ENCODE peak calls at places on chromosomes 3 and 15, in eight cellular contexts. S, U, F, H, G, Y, Z and L are unnamed samples.

GRCh38 chr3:179181993-179182551 is 33.9 kb downstream of the PIK3CA start:
- DNase-seq in Z (peak; percentile 28), F (no peak), H (no peak), G (no peak), S (no peak), Y (no peak), U (no peak), L (no peak)

GRCh38 chr15:68653031-68653635 is 74.3 kb downstream of the CORO2B start:
- DNase-seq in G (no peak), Y (no peak), H (peak; percentile 27), Z (no peak), F (no peak), S (no peak), U (no peak), L (no peak)

GRCh38 chr3:94069242-94069813 is 6.5 kb downstream of the NSUN3 start:
- DNase-seq in S (no peak), Z (peak; percentile 32), F (peak; percentile 3), G (no peak), U (peak; percentile 42), Y (no peak), H (no peak), L (no peak)

GRCh38 chr15:73331991-73332925 is 36.5 kb downstream of the HCN4 start:
- DNase-seq in Z (no peak), Y (no peak), F (no peak), G (no peak), S (no peak), H (no peak), U (no peak), L (no peak)

GRCh38 chr15:66815322-66815721 is 113.3 kb downstream of the SMAD6 start:
- DNase-seq in Y (no peak), U (no peak), F (no peak), S (no peak), G (no peak), H (no peak), Z (peak; percentile 53), L (no peak)

GRCh38 chr3:17808994-17809393 is 66.6 kb upstream of the TBC1D5 start:
- DNase-seq in U (no peak), Y (no peak), S (no peak), H (no peak), F (no peak), Z (peak; percentile 5), G (peak; percentile 80), L (no peak)

GRCh38 chr3:42262525-42262924 is 3.5 kb downstream of the CCK start:
- DNase-seq in U (no peak), H (no peak), Z (no peak), G (no peak), F (no peak), Y (peak; percentile 13), S (no peak), L (no peak)

GRCh38 chr15:74392402-74392876 is 25.0 kb upstream of the CYP11A1 start:
- DNase-seq in U (no peak), Y (no peak), S (no peak), F (no peak), H (no peak), Z (no peak), G (peak; percentile 76), L (no peak)

GRCh38 chr3:102136183-102136582 is 286.9 kb downstream of the NFKBIZ start:
- DNase-seq in F (no peak), S (no peak), G (no peak), Z (no peak), Y (no peak), U (no peak), H (no peak), L (no peak)
- TF ChIP-seq POLR2AphosphoS5 in F (no peak), S (no peak), G (no peak), Z (no peak), Y (no peak), U (no peak), H (no peak), L (no peak)

GRCh38 chr3:124584552-124585391 is 145.5 kb upstream of the UMPS start:
- DNase-seq in S (no peak), U (peak; percentile 84), G (peak; percentile 71), H (peak; percentile 87), F (peak; percentile 73), Y (peak; percentile 38), Z (peak; percentile 55), L (no peak)
- TF ChIP-seq EZH2 in S (no peak), U (no peak), G (no peak), H (peak; percentile 59), F (no peak), Y (no peak), Z (peak; percentile 83), L (no peak)

DNA sequence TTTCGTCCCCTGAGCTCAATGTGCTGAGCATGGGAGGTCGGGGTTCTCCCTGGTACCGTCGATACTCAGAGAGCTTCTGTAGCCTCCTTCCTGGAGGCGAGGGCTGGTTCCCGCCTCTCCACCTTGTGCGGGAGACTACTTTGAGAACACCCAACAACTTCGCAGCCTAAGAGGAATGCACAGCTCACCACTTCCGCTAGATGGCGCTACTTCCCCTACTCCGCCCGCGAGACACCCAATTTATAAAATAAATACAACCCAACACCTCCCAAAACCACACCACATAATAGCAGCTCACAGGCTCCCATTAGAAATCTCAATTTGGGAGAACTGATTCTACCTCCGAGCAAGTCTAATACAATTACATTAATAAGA is 1.2 kb downstream of the RGMA start:
- DNase-seq in U (peak; percentile 89), G (peak; percentile 61), H (peak; percentile 84), F (peak; percentile 22), S (peak; percentile 15), Y (peak; percentile 22), Z (peak; percentile 47), L (peak; percentile 45)
- TF ChIP-seq POLR2AphosphoS5 in U (no peak), G (no peak), H (no peak), F (no peak), S (no peak), Y (no peak), Z (no peak), L (no peak)

GRCh38 chr3:107699682-107700081 is 176.9 kb downstream of the BBX start:
- DNase-seq in G (no peak), F (no peak), S (no peak), H (no peak), Z (no peak), Y (no peak), U (no peak), L (no peak)
- TF ChIP-seq EZH2 in G (no peak), F (no peak), S (no peak), H (no peak), Z (no peak), Y (no peak), U (no peak), L (no peak)

GRCh38 chr3:46931631-46932441 is 44.7 kb downstream of the CCDC12 start:
- DNase-seq in Z (peak; percentile 62), Y (no peak), H (no peak), S (peak; percentile 57), G (no peak), U (no peak), F (peak; percentile 80), L (no peak)
- TF ChIP-seq POLR2AphosphoS5 in Z (no peak), Y (no peak), H (no peak), S (no peak), G (no peak), U (no peak), F (no peak), L (no peak)

DNA sequence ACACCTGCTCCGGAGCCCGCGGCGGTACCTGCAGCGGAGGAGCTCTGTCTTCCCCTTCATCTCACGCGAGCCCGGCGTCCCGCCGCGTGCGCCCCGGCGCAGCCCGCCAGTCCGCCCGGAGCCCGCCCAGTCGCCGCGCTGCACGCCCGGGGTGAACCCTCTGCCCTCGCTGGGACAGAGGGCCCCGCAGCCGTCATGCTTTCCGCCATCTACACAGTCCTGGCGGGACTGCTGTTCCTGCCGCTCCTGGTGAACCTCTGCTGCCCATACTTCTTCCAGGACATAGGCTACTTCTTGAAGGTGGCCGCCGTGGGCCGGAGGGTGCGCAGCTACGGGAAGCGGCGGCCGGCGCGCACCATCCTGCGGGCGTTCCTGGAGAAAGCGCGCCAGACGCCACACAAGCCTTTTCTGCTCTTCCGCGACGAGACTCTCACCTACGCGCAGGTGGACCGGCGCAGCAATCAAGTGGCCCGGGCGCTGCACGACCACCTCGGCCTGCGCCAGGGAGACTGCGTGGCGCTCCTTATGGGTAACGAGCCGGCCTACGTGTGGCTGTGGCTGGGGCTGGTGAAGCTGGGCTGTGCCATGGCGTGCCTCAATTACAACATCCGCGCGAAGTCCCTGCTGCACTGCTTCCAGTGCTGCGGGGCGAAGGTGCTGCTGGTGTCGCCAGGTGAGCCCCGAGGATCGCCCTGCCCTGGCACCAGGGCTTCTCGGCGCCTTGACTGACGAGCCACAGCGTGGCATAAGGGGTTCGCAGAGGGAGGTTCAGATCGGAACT is 427 bp downstream of the SLC27A2 start:
- DNase-seq in U (peak; percentile 65), F (no peak), Z (peak; percentile 23), H (peak; percentile 85), Y (peak; percentile 8), S (no peak), G (peak; percentile 46), L (no peak)
- TF ChIP-seq EZH2 in U (no peak), F (no peak), Z (peak; percentile 56), H (peak; percentile 67), Y (no peak), S (no peak), G (no peak), L (no peak)

GRCh38 chr15:99454941-99455795 is 110.6 kb upstream of the MEF2A start:
- DNase-seq in U (no peak), Z (peak; percentile 97), S (no peak), G (peak; percentile 57), Y (peak; percentile 51), H (no peak), F (peak; percentile 49), L (no peak)
- TF ChIP-seq POLR2AphosphoS5 in U (no peak), Z (peak; percentile 91), S (no peak), G (no peak), Y (peak; percentile 60), H (no peak), F (no peak), L (no peak)

DNA sequence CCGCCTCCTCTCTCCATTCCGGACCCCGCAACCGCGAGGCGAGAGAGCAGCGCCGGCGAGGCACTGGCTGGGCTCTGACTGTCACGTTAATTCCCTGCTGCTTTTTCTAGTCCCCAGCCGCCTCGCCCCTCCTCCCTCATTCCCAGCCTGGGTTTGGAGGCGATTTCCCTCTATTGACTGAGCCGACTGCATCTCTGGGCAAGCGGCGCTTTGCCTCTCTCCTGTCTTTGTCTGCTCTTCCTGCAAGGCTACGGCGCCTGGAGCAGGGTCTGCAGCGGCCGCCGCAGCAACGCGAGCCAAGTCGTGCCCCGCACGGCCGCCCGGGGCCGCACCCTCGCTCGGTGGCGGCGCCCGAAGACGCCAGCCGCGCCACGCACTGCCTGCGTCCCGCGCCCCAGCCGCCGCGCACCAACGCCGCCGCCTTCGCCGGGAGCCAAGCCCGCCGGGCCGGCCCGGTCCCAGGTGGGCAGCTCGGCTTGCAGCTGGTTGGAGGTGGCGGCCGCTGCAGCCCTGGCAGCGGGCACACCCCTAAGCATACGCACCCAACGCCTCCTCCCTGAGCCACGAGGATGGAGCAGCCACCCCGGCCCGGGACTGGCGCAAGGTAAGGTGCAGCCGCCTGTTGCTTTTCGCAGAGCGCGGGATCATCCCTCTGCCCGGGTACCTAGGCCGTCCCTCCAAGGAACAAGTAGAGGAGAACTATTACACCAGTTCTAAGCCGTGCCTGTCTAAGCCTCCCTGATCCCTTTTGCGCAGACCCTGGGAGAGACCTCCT is at the start of gene LRRC3B:
- DNase-seq in U (peak; percentile 86), S (no peak), F (no peak), Z (no peak), G (no peak), Y (no peak), H (peak; percentile 78), L (no peak)
- TF ChIP-seq EZH2 in U (peak; percentile 0), S (no peak), F (no peak), Z (no peak), G (no peak), Y (no peak), H (peak; percentile 67), L (no peak)